ENCODE peak calls at places on chromosomes 11 and 22, in eight cellular contexts. X is mucosa of descending colon, Q is colonic mucosa, O is endothelial cell of umbilical vein, Y is uterus, S is left ventricle myocardium inferior, F is tibial nerve, J is endodermal cell. U is an unnamed sample.

GRCh38 chr22:19490628-19491230 is 11.0 kb downstream of the CDC45 start:
- DNase-seq in X (no peak), Q (no peak), O (no peak), Y (no peak), S (no peak), F (no peak), J (no peak), U (no peak)

GRCh38 chr11:62707277-62707771 is at the start of the genes BSCL2 and GNG3:
- DNase-seq in X (peak), Q (no peak), O (no peak), Y (no peak), S (no peak), F (no peak), J (peak), U (peak)

GRCh38 chr11:65008016-65008415 is 5.9 kb upstream of the ARL2 start:
- DNase-seq in X (no peak), Q (no peak), O (no peak), Y (no peak), S (no peak), F (no peak), J (no peak), U (no peak)

GRCh38 chr11:83272627-83273026 is 13.5 kb downstream of the CCDC90B start:
- DNase-seq in X (no peak), Q (no peak), O (no peak), Y (no peak), S (no peak), F (no peak), J (no peak), U (no peak)

GRCh38 chr11:93330446-93330984 is at the start of gene DEUP1:
- DNase-seq in X (peak), Q (peak), O (peak), Y (peak), S (peak), F (no peak), J (peak), U (peak)

GRCh38 chr11:131977231-131977630 is 606.8 kb downstream of the NTM start:
- DNase-seq in X (no peak), Q (no peak), O (no peak), Y (no peak), S (no peak), F (no peak), J (peak), U (no peak)

GRCh38 chr11:16795146-16795545 is 56.7 kb downstream of the C11orf58 start:
- DNase-seq in X (no peak), Q (no peak), O (no peak), Y (no peak), S (no peak), F (no peak), J (no peak), U (no peak)

GRCh38 chr22:17257091-17257490 is 37.9 kb upstream of the ADA2 start:
- DNase-seq in X (no peak), Q (no peak), O (no peak), Y (no peak), S (no peak), F (no peak), J (no peak), U (no peak)

GRCh38 chr11:47391711-47392432 is 13.5 kb upstream of the SPI1 start:
- DNase-seq in X (peak), Q (no peak), O (no peak), Y (no peak), S (no peak), F (no peak), J (no peak), U (no peak)

GRCh38 chr11:16154715-16155396 is 201.5 kb downstream of the SOX6 start:
- DNase-seq in X (no peak), Q (no peak), O (no peak), Y (no peak), S (no peak), F (no peak), J (no peak), U (no peak)

GRCh38 chr11:117197006-117197405 is 2.2 kb upstream of the TAGLN start:
- DNase-seq in X (no peak), Q (no peak), O (no peak), Y (no peak), S (peak), F (no peak), J (no peak), U (no peak)

GRCh38 chr11:28585007-28585406 is 476.8 kb downstream of the METTL15 start:
- DNase-seq in X (no peak), Q (no peak), O (no peak), Y (no peak), S (no peak), F (no peak), J (no peak), U (no peak)

GRCh38 chr11:87263979-87264378 is 226.2 kb downstream of the TMEM135 start:
- DNase-seq in X (no peak), Q (no peak), O (no peak), Y (no peak), S (no peak), F (no peak), J (no peak), U (no peak)

GRCh38 chr11:128246364-128247234 is 340.8 kb downstream of the ETS1 start:
- DNase-seq in X (no peak), Q (no peak), O (no peak), Y (peak), S (no peak), F (no peak), J (no peak), U (no peak)

GRCh38 chr11:9506489-9507343 is 45.9 kb downstream of the ZNF143 start:
- DNase-seq in X (no peak), Q (peak), O (peak), Y (peak), S (peak), F (peak), J (peak), U (no peak)

GRCh38 chr11:114171257-114172054 is 111.9 kb downstream of the ZBTB16 start:
- DNase-seq in X (peak), Q (peak), O (peak), Y (peak), S (peak), F (peak), J (no peak), U (peak)

GRCh38 chr11:119284344-119285157 is 32.4 kb downstream of the MCAM start:
- DNase-seq in X (no peak), Q (no peak), O (peak), Y (no peak), S (no peak), F (no peak), J (no peak), U (no peak)

GRCh38 chr11:105244157-105244820 is 104.7 kb upstream of the CARD18 start:
- DNase-seq in X (no peak), Q (no peak), O (peak), Y (no peak), S (no peak), F (no peak), J (no peak), U (no peak)

GRCh38 chr11:60950024-60950423 is 2.0 kb downstream of the SLC15A3 start:
- DNase-seq in X (no peak), Q (no peak), O (no peak), Y (no peak), S (no peak), F (no peak), J (no peak), U (no peak)

GRCh38 chr22:44931077-44931540 is 78.7 kb downstream of the PHF21B start:
- DNase-seq in X (peak), Q (no peak), O (no peak), Y (peak), S (peak), F (no peak), J (no peak), U (no peak)

GRCh38 chr11:70226967-70227366 is 23.9 kb downstream of the FADD start:
- DNase-seq in X (no peak), Q (no peak), O (no peak), Y (no peak), S (no peak), F (no peak), J (peak), U (no peak)

GRCh38 chr11:83063073-83063754 is 8.5 kb downstream of the RAB30 start:
- DNase-seq in X (no peak), Q (no peak), O (no peak), Y (no peak), S (no peak), F (no peak), J (no peak), U (no peak)

GRCh38 chr22:45503816-45504702 is 1.4 kb downstream of the FBLN1 start:
- DNase-seq in X (no peak), Q (no peak), O (no peak), Y (no peak), S (no peak), F (no peak), J (peak), U (no peak)

GRCh38 chr11:134754823-134755198 is 342.8 kb upstream of the B3GAT1 start:
- DNase-seq in X (no peak), Q (no peak), O (no peak), Y (no peak), S (no peak), F (no peak), J (no peak), U (no peak)

GRCh38 chr11:121366038-121366437 is 73.5 kb downstream of the SC5D start:
- DNase-seq in X (no peak), Q (no peak), O (no peak), Y (no peak), S (no peak), F (no peak), J (no peak), U (no peak)

GRCh38 chr11:95920460-95921105 is 3.3 kb downstream of the MTMR2 start:
- DNase-seq in X (no peak), Q (no peak), O (no peak), Y (no peak), S (no peak), F (no peak), J (no peak), U (no peak)

GRCh38 chr22:28930357-28931007 is 47.1 kb downstream of the ZNRF3 start:
- DNase-seq in X (no peak), Q (no peak), O (peak), Y (no peak), S (no peak), F (no peak), J (no peak), U (no peak)

GRCh38 chr22:44574057-44574456 is 76.0 kb upstream of the RTL6 start:
- DNase-seq in X (peak), Q (no peak), O (peak), Y (peak), S (no peak), F (no peak), J (no peak), U (peak)

GRCh38 chr11:71171576-71171975 is 80.8 kb downstream of the SHANK2 start:
- DNase-seq in X (no peak), Q (no peak), O (no peak), Y (no peak), S (no peak), F (no peak), J (peak), U (no peak)

GRCh38 chr11:35330924-35331323 is 88.4 kb downstream of the SLC1A2 start:
- DNase-seq in X (no peak), Q (no peak), O (no peak), Y (no peak), S (no peak), F (no peak), J (no peak), U (no peak)

GRCh38 chr11:20672575-20672974 is 3.2 kb downstream of the NELL1 start:
- DNase-seq in X (no peak), Q (no peak), O (peak), Y (no peak), S (no peak), F (no peak), J (no peak), U (no peak)

DNA sequence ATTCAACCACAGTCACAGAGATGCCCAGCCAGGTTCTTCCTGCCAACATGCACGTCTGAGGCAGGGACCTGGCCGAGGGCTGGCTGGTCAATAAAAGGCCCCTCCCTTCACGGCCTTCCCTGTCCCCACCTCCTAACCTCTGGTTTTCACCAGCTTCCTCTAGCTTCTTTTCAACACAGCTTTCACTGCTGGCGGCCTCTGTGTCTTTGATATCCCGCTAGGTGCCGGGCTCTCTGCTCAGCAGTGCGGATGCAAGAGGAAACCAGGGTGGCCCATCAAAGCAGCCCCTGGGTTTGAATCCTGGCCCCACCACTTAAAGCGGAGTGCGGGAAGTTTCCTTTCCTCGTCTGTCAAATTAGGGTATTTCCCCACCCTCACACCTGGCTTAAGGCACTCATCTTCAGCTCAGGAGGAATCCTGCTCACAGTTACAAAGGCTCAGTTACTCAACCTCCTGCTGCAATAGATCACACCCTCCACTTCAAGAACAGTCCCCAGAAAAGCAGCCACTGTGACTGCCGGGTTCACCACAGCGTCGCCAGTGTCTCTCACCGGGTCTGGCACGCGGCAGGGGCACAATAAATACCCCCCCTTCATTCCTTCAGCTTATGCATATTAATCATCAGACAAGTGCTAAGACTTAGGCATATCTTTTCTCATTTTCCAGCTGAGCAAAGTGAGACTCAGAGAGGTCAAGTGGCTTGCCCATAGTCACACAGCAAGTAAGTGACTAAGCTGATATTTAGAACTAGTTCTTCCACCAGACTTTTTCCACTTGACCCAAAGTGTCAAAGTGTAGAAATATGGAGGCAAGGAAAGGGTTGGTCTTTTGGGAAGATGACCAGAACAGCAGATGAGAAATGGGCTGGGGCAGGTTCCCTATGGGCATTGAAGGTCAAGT is 45.7 kb downstream of the TXN2 start:
- DNase-seq in X (peak), Q (peak), O (no peak), Y (no peak), S (no peak), F (no peak), J (peak), U (no peak)
- TF ChIP-seq CTCF in X (no peak), Q (no peak), O (no peak), Y (no peak), S (no peak), F (no peak), J (no peak), U (no peak)

GRCh38 chr11:57323503-57324153 is 1.1 kb downstream of the TNKS1BP1 start:
- DNase-seq in X (peak), Q (peak), O (peak), Y (no peak), S (no peak), F (no peak), J (no peak), U (no peak)
- TF ChIP-seq CTCF in X (no peak), Q (no peak), O (no peak), Y (no peak), S (peak), F (no peak), J (no peak), U (peak)

GRCh38 chr11:74842967-74843366 is 94.3 kb downstream of the RNF169 start:
- DNase-seq in X (no peak), Q (no peak), O (no peak), Y (no peak), S (no peak), F (no peak), J (peak), U (no peak)
- TF ChIP-seq CTCF in X (no peak), Q (no peak), O (no peak), Y (no peak), S (no peak), F (no peak), J (peak), U (no peak)

GRCh38 chr11:123187670-123188507 is 7.2 kb downstream of the CLMP start:
- DNase-seq in X (no peak), Q (no peak), O (peak), Y (no peak), S (no peak), F (no peak), J (no peak), U (no peak)

GRCh38 chr11:123186291-123186690 is 8.8 kb downstream of the CLMP start:
- DNase-seq in X (no peak), Q (no peak), O (no peak), Y (no peak), S (no peak), F (no peak), J (no peak), U (no peak)

GRCh38 chr11:123187221-123187620 is 7.8 kb downstream of the CLMP start:
- DNase-seq in X (no peak), Q (no peak), O (no peak), Y (no peak), S (no peak), F (no peak), J (no peak), U (no peak)

GRCh38 chr11:123190504-123190903 is 4.5 kb downstream of the CLMP start:
- DNase-seq in X (no peak), Q (no peak), O (no peak), Y (no peak), S (no peak), F (no peak), J (no peak), U (no peak)

GRCh38 chr11:123188508-123189165 is 6.4 kb downstream of the CLMP start:
- DNase-seq in X (no peak), Q (no peak), O (peak), Y (no peak), S (no peak), F (no peak), J (no peak), U (no peak)
- TF ChIP-seq CTCF in X (no peak), Q (no peak), O (no peak), Y (no peak), S (peak), F (no peak), J (peak), U (no peak)

GRCh38 chr11:45621541-45621940 is 43.9 kb downstream of the CHST1 start:
- DNase-seq in X (no peak), Q (no peak), O (no peak), Y (no peak), S (no peak), F (no peak), J (no peak), U (no peak)

GRCh38 chr11:45622283-45622682 is 43.1 kb downstream of the CHST1 start:
- DNase-seq in X (no peak), Q (no peak), O (no peak), Y (no peak), S (no peak), F (no peak), J (no peak), U (no peak)

GRCh38 chr11:45622861-45623260 is 42.6 kb downstream of the CHST1 start:
- DNase-seq in X (no peak), Q (no peak), O (no peak), Y (no peak), S (no peak), F (no peak), J (no peak), U (no peak)

GRCh38 chr11:45624095-45624494 is 41.3 kb downstream of the CHST1 start:
- DNase-seq in X (no peak), Q (no peak), O (no peak), Y (no peak), S (no peak), F (no peak), J (no peak), U (no peak)

GRCh38 chr11:45625611-45626010 is 39.8 kb downstream of the CHST1 start:
- DNase-seq in X (no peak), Q (no peak), O (no peak), Y (no peak), S (no peak), F (no peak), J (no peak), U (no peak)
- TF ChIP-seq CTCF in X (no peak), Q (no peak), O (no peak), Y (no peak), S (no peak), F (no peak), J (no peak), U (no peak)

GRCh38 chr11:6475936-6476335 is 2.2 kb upstream of the TRIM3 start:
- DNase-seq in X (no peak), Q (no peak), O (no peak), Y (no peak), S (no peak), F (no peak), J (peak), U (no peak)
- TF ChIP-seq CTCF in X (no peak), Q (no peak), O (no peak), Y (no peak), S (no peak), F (no peak), J (peak), U (no peak)